ENCODE peak calls at places on chromosomes 6 and 20, in five cellular contexts. W, L, A, Z and C are unnamed samples. For H3K9me3, the result is how much of the 10 kb centered on the place peaks cover.

GRCh38 chr20:4326194-4327065 is 311.1 kb upstream of the RNF24 start:
- DNase-seq in W (no peak), L (peak), A (no peak), Z (no peak), C (no peak)

GRCh38 chr6:169240591-169241390 is 12.9 kb downstream of the THBS2 start:
- DNase-seq in W (no peak), L (no peak), A (no peak), Z (no peak), C (no peak)

GRCh38 chr6:12137480-12137879 is 125.4 kb downstream of the HIVEP1 start:
- DNase-seq in W (no peak), L (no peak), A (no peak), Z (peak), C (no peak)

GRCh38 chr6:5173862-5174643 is 86.7 kb downstream of the LYRM4 start:
- DNase-seq in W (peak), L (no peak), A (no peak), Z (no peak), C (no peak)

GRCh38 chr6:156839591-156840001 is 62.4 kb downstream of the ARID1B start:
- DNase-seq in W (no peak), L (no peak), A (no peak), Z (no peak), C (no peak)

GRCh38 chr6:52042141-52042885 is 45.1 kb downstream of the PKHD1 start:
- DNase-seq in W (no peak), L (no peak), A (no peak), Z (no peak), C (no peak)

GRCh38 chr6:134840086-134840485 is 109.8 kb downstream of the ALDH8A1 start:
- DNase-seq in W (no peak), L (no peak), A (no peak), Z (no peak), C (no peak)

GRCh38 chr6:22149501-22150490 is 147.0 kb downstream of the PRL start:
- DNase-seq in W (no peak), L (no peak), A (peak), Z (no peak), C (no peak)

GRCh38 chr6:39301606-39302005 is 12.6 kb downstream of the KCNK17 start:
- DNase-seq in W (no peak), L (peak), A (no peak), Z (no peak), C (no peak)

GRCh38 chr6:74857157-74857556 is 348.7 kb downstream of the COL12A1 start:
- DNase-seq in W (no peak), L (no peak), A (no peak), Z (no peak), C (no peak)
- H3K9me3 ChIP-seq in W (under half), L (under half), A (under half), Z (under half), C (under half)

GRCh38 chr6:137166247-137167098 is 7.0 kb downstream of the IL22RA2 start:
- DNase-seq in W (no peak), L (no peak), A (no peak), Z (no peak), C (no peak)

GRCh38 chr6:137162692-137163303 is 10.6 kb downstream of the IL22RA2 start:
- DNase-seq in W (no peak), L (no peak), A (no peak), Z (no peak), C (no peak)

GRCh38 chr6:137167702-137168377 is 5.6 kb downstream of the IL22RA2 start:
- DNase-seq in W (no peak), L (no peak), A (no peak), Z (no peak), C (no peak)

GRCh38 chr6:137163732-137164318 is 9.6 kb downstream of the IL22RA2 start:
- DNase-seq in W (no peak), L (no peak), A (no peak), Z (no peak), C (no peak)

DNA sequence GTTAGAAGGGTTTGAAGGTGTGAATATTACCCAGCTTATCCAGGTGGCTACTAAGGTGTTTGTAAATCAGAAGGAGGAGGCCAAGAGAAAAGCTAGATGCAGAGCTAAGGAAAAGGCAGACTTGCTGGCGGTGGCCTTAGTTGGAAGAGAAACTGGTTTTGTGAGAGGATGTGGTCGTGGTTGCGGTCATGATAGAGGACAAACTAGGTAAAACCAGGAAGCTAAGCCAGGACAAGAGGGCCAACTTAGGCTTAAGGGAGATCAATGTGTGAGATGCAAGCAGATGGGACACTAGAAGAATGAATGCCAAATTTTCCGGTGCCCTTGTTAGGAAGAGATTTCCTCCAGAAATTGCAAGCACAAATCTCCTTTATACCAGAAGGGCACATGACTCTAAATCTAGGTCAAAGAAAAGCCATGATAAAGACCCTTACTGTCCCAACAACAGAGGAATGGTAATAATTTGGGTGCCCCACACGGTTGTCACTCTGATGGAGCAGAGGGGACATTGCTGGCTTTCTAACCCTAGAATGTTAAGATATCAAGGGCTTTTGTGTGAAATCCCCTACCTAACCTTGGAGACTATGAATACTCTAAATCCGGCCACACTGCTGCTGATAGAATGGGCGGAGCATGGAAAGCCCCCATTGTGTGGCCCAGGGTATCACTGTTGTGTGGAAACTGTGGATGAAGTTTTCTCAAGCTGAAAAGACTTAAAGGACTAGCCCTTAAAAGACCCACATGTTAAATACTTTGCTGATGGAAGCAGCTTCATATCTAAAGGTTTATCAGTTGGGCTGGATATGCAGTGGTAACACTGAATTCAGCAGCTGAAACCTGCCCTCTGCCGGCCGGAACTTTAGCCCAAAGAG is 7.8 kb downstream of the IL22RA2 start:
- DNase-seq in W (peak), L (peak), A (no peak), Z (no peak), C (no peak)
- TF ChIP-seq CTCF in W (peak), L (peak), A (peak), Z (no peak), C (peak)

DNA sequence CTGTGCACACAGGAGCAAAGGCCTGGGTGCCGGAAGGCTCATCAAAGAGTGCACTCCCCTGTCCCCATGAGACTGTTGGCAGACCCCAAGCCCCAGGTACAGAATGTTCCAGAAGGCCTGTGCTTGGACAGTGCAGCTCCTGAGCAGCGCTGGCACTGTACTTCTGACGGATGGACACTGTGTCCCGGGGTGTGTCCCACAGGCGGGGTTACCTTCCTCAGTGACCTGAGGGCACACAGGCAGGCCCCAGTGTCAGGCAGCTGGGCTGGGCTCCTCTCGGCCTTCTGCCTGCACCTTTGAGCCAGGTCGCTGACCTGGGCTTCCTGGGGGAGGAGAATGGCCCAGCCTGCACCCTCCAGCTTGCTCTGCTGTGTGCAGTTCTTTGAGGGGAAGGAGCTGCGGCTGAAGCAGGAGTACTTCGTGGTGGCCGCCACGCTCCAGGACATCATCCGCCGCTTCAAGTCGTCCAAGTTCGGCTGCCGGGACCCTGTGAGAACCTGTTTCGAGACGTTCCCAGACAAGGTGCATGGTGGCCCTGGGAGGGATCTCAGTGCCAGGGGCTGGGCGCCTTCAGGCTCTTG is 30.1 kb downstream of the PYGB start:
- DNase-seq in W (no peak), L (no peak), A (no peak), Z (peak), C (peak)
- H3K27ac ChIP-seq in W (no peak), L (no peak), A (no peak), Z (no peak), C (no peak)

GRCh38 chr6:298233-299049 is 6.2 kb downstream of the DUSP22 start:
- DNase-seq in W (peak), L (no peak), A (no peak), Z (no peak), C (no peak)

GRCh38 chr6:297571-298232 is 5.4 kb downstream of the DUSP22 start:
- DNase-seq in W (peak), L (no peak), A (no peak), Z (no peak), C (no peak)

GRCh38 chr6:300026-300425 is 7.7 kb downstream of the DUSP22 start:
- DNase-seq in W (no peak), L (no peak), A (no peak), Z (no peak), C (no peak)

GRCh38 chr6:300494-301198 is 8.4 kb downstream of the DUSP22 start:
- DNase-seq in W (no peak), L (no peak), A (no peak), Z (no peak), C (no peak)

DNA sequence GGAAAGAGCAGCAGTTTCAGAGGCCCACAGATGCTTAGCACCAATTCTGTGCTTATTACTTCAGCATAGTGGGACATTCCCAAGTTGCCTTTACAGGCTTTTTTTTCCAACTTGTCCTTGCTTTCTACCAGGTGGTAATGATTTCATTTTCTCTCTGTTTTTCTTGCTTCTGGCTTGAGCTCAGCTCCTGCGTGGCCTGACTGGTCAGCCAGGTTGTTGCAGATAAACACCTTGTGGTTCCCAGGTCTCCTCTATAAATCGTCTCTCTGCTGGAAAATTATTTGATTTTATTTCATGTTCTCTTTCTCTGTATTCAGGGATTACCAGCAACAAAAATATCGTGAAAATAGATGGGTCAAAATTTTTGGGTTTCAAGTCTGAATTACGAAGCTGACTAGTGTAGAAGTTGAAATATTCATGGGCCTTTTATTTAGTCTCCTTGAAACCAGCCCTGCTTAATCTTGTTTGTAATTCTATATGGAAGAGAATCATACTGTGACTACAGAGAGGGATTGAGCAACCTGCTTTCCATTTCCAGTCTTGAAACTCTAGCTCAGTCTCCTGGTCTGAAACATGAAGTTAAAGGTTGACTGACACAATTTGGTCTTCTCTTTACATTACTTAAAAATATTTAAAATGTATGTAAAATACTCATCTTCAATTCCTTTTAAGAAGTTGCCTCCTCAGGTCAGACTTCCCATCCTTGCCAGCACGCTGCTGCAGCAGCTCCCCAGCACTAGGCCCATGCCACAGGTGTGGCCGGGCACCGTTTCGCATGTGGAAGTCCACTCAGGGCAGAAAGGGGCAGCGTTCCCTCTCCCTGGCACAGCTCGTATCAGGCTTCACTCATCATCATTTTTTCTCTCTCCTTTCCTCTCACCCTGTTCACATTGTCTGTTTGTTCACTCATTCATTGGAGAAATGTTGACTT is 7.0 kb downstream of the DUSP22 start:
- DNase-seq in W (no peak), L (no peak), A (no peak), Z (no peak), C (no peak)
- H3K9me3 ChIP-seq in W (under half), L (under half), A (half or more), Z (under half), C (under half)

GRCh38 chr20:21027569-21027968 is 78.6 kb downstream of the LINC00237 start:
- DNase-seq in W (no peak), L (peak), A (no peak), Z (no peak), C (no peak)
- TF ChIP-seq CTCF in W (no peak), L (peak), A (peak), Z (no peak), C (no peak)

GRCh38 chr6:163751032-163751525 is 336.6 kb downstream of the QKI start:
- DNase-seq in W (no peak), L (no peak), A (no peak), Z (no peak), C (peak)
- H3K27ac ChIP-seq in W (no peak), L (no peak), A (no peak), Z (peak), C (peak)

GRCh38 chr20:62040933-62041332 is 24.7 kb downstream of the TAF4 start:
- DNase-seq in W (no peak), L (no peak), A (no peak), Z (no peak), C (no peak)
- H3K9me3 ChIP-seq in W (under half), L (under half), A (under half), Z (under half), C (under half)

DNA sequence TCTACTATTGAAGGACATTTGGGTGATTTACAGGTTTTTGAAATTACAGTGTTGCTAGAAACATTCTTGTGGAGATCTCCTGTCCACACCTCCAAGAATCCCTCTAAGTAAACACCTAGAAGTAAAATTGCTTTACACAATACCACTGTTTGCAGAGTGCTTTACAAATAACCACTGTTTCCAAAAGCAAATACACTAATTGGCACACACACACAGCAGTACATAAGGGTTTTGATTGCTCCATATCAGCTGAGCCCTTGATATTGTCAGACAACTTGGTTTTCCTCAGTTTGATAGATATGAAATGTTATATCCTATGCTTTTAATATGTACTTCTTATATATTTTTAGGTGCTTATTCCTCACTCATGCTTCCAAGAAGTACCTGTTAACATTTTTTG is 6.3 kb downstream of the HMGN4 start:
- DNase-seq in W (no peak), L (no peak), A (no peak), Z (no peak), C (no peak)
- TF ChIP-seq CTCF in W (no peak), L (no peak), A (no peak), Z (no peak), C (no peak)